ENCODE peak calls at places on chromosomes 2 and 18, in eight cellular contexts. Y, M, U, P, X, D, O and K are unnamed samples.

GRCh38 chr2:52220393-52220792 is 1188.5 kb upstream of the NRXN1 start:
- DNase-seq in Y (no peak), M (no peak), U (no peak), P (no peak), X (peak; percentile 16), D (peak; percentile 1), O (no peak), K (no peak)

GRCh38 chr2:236073246-236073645 is 94.9 kb downstream of the GBX2 start:
- DNase-seq in Y (no peak), M (no peak), U (no peak), P (no peak), X (no peak), D (no peak), O (no peak), K (no peak)

GRCh38 chr2:221571108-221571390 is 1.1 kb downstream of the EPHA4 start:
- DNase-seq in Y (no peak), M (peak; percentile 25), U (no peak), P (no peak), X (no peak), D (peak; percentile 27), O (peak; percentile 40), K (no peak)

GRCh38 chr18:50190236-50190635 is 4.7 kb downstream of the MYO5B start:
- DNase-seq in Y (no peak), M (peak; percentile 45), U (no peak), P (no peak), X (no peak), D (no peak), O (peak; percentile 60), K (no peak)

GRCh38 chr2:31082002-31082401 is 56.2 kb downstream of the GALNT14 start:
- DNase-seq in Y (no peak), M (no peak), U (no peak), P (no peak), X (no peak), D (no peak), O (no peak), K (no peak)

GRCh38 chr18:27276886-27277285 is 91.8 kb upstream of the CHST9 start:
- DNase-seq in Y (no peak), M (no peak), U (no peak), P (no peak), X (no peak), D (no peak), O (no peak), K (no peak)

GRCh38 chr2:202109139-202109736 is 36.2 kb downstream of the KIAA2012 start:
- DNase-seq in Y (no peak), M (no peak), U (no peak), P (no peak), X (no peak), D (no peak), O (no peak), K (no peak)

GRCh38 chr18:51321696-51322095 is 124.2 kb upstream of the MEX3C start:
- DNase-seq in Y (no peak), M (no peak), U (no peak), P (peak; percentile 32), X (no peak), D (no peak), O (peak; percentile 21), K (no peak)

GRCh38 chr2:178796079-178796677 is 11.0 kb downstream of the TTN start:
- DNase-seq in Y (no peak), M (peak; percentile 72), U (no peak), P (peak; percentile 73), X (no peak), D (peak; percentile 71), O (peak; percentile 41), K (no peak)

GRCh38 chr2:200781626-200782025 is 30.1 kb upstream of the BZW1 start:
- DNase-seq in Y (no peak), M (no peak), U (no peak), P (no peak), X (no peak), D (no peak), O (no peak), K (no peak)

GRCh38 chr2:171522804-171523338 is 597 bp downstream of the CYBRD1 start:
- DNase-seq in Y (peak; percentile 32), M (peak; percentile 22), U (no peak), P (no peak), X (no peak), D (no peak), O (peak; percentile 57), K (no peak)

GRCh38 chr2:61793389-61793836 is 60.4 kb downstream of the FAM161A start:
- DNase-seq in Y (peak; percentile 64), M (peak; percentile 67), U (peak; percentile 25), P (peak; percentile 62), X (peak; percentile 76), D (peak; percentile 53), O (peak; percentile 37), K (peak; percentile 56)

GRCh38 chr2:75545387-75545786 is 15.4 kb downstream of the EVA1A start:
- DNase-seq in Y (no peak), M (no peak), U (no peak), P (no peak), X (no peak), D (no peak), O (no peak), K (no peak)

GRCh38 chr18:9130806-9131205 is 5.8 kb upstream of the ANKRD12 start:
- DNase-seq in Y (no peak), M (peak; percentile 74), U (no peak), P (no peak), X (no peak), D (no peak), O (no peak), K (no peak)

GRCh38 chr2:232204457-232204931 is 174.1 kb upstream of the ALPP start:
- DNase-seq in Y (no peak), M (peak; percentile 50), U (no peak), P (peak; percentile 15), X (peak; percentile 11), D (no peak), O (peak; percentile 69), K (no peak)

GRCh38 chr18:78510636-78511035 is 469.0 kb upstream of the SALL3 start:
- DNase-seq in Y (no peak), M (no peak), U (no peak), P (no peak), X (no peak), D (no peak), O (no peak), K (no peak)

GRCh38 chr2:56132138-56132537 is 51.7 kb upstream of the CCDC85A start:
- DNase-seq in Y (no peak), M (peak; percentile 53), U (no peak), P (peak; percentile 67), X (no peak), D (peak; percentile 76), O (peak; percentile 34), K (no peak)

GRCh38 chr2:70528921-70529320 is 24.7 kb downstream of the TGFA start:
- DNase-seq in Y (no peak), M (no peak), U (no peak), P (no peak), X (no peak), D (no peak), O (no peak), K (no peak)

GRCh38 chr2:224658776-224659175 is 57.4 kb downstream of the CCDC195 start:
- DNase-seq in Y (no peak), M (peak; percentile 67), U (no peak), P (no peak), X (no peak), D (no peak), O (no peak), K (no peak)

GRCh38 chr2:151796774-151797173 is 31.4 kb downstream of the ARL5A start:
- DNase-seq in Y (no peak), M (no peak), U (no peak), P (no peak), X (no peak), D (no peak), O (peak; percentile 36), K (no peak)

GRCh38 chr2:119423041-119423440 is 8.6 kb upstream of the TMEM37 start:
- DNase-seq in Y (no peak), M (no peak), U (no peak), P (no peak), X (no peak), D (no peak), O (no peak), K (no peak)
- TF ChIP-seq CTCF in Y (no peak), M (no peak), U (no peak), P (no peak), X (no peak), D (no peak), O (no peak), K (no peak)

DNA sequence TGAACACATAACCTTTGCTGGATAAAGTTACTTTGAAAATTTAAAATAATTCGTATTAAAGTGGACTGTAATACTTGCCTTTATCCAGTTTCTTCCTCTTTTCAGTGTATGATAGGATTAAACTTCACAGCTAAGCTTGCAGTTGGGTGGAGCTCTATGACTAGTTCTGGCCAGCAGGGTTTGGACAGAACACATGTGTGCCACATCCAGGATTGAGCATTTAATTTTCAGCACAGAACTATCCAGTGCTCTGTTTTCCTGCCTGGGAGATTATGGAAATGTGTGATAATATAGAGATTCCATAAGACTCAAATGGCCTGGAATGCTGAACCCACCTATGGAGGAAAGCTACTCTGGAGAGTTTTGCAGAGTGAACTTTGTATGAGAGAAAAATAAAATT is 200.2 kb downstream of the OSR1 start:
- DNase-seq in Y (no peak), M (no peak), U (no peak), P (no peak), X (no peak), D (no peak), O (no peak), K (no peak)
- TF ChIP-seq CTCF in Y (no peak), M (no peak), U (no peak), P (no peak), X (no peak), D (no peak), O (peak; percentile 15), K (no peak)

DNA sequence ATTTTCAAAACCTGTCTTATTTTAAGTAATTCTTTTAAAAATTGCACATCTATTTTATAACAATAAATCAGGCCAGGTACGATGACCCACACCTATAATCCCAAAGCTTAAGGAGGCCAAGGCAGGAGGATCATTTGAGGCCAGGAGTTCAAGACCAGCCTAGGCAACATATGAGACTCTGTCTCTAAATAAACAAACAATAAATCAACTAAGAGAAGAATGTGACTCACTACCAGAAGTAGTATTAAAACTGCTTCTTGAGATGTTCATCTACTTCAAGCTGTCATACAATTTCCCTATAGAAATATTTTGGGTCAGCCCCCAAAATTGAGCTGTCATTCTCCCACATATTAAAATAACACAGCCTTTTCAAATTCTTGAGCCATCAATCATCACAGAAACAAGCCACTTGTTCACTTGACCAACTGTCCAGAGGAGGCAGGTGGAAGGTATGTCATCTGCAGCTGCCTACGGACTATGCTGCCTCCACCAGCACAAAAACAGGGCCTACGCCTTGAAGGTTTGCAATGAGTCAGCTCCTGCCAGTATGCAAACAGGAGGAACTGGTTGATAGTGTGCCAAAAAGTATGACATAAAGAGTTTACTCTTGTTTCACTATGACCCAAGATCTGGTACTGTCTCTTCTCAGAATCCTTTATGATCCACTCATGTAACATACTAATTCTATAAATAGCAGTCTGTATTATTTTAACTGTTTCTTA is 33.6 kb downstream of the KIDINS220 start:
- DNase-seq in Y (no peak), M (peak; percentile 96), U (no peak), P (peak; percentile 90), X (peak; percentile 67), D (peak; percentile 87), O (peak; percentile 94), K (no peak)
- TF ChIP-seq CTCF in Y (no peak), M (no peak), U (no peak), P (peak; percentile 12), X (no peak), D (no peak), O (no peak), K (no peak)

DNA sequence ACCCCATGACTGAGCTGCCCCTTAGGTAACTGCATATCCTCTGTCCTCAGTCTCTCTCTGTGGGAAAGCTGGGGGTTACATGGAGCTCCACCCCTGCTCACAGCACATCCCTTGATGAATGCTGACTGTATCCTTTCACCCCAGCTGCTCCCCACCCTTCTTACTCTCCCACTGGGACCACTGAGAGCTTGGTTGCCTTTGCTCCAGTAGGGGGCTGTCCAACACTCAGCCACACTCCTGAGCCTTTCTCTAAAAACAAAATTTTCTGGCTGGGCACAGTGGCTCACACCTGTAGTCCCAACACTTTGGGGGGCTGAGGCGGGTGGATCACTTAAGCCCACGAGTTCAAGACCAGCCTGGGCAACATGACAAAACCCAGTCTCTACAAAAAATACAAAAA is 89.2 kb upstream of the MSH2 start:
- DNase-seq in Y (no peak), M (no peak), U (no peak), P (no peak), X (no peak), D (no peak), O (no peak), K (no peak)
- TF ChIP-seq CTCF in Y (no peak), M (no peak), U (no peak), P (no peak), X (no peak), D (no peak), O (no peak), K (no peak)